ENCODE peak calls at places on chromosomes 3 and 15, in six cellular contexts. R is HTR-8/SVneo; V is M059J; T is A172; P is activated T-cell treated with anti-CD3 and anti-CD28 coated beads, Interleukin-2, amount 50 U/mL, for 24 hours; O is GM23338. W is an unnamed sample.

GRCh38 chr3:50119786-50120185 is 31.1 kb downstream of the RBM5 start:
- DNase-seq in V (no peak), P (no peak), T (no peak), O (no peak), R (no peak), W (no peak)

GRCh38 chr3:15359677-15360397 is 27.5 kb upstream of the SH3BP5 start:
- DNase-seq in P (no peak), V (peak), O (no peak), R (no peak), T (no peak), W (no peak)

GRCh38 chr3:184914628-184915027 is 102.7 kb downstream of the VPS8 start:
- DNase-seq in P (no peak), V (no peak), T (no peak), O (no peak), R (no peak), W (no peak)

GRCh38 chr3:123156276-123156995 is 45.3 kb upstream of the SEC22A start:
- DNase-seq in O (no peak), T (no peak), R (no peak), P (peak), V (no peak), W (no peak)

GRCh38 chr15:47551079-47551478 is 166.2 kb upstream of the SEMA6D start:
- DNase-seq in P (no peak), R (no peak), O (peak), V (no peak), T (no peak), W (no peak)

GRCh38 chr3:64166584-64167155 is 58.6 kb downstream of the PRICKLE2 start:
- DNase-seq in O (peak), R (no peak), V (no peak), P (no peak), T (peak), W (no peak)

GRCh38 chr3:125440559-125440955 is 65.4 kb upstream of the ZNF148 start:
- DNase-seq in R (no peak), V (peak), T (no peak), P (no peak), O (no peak), W (no peak)

GRCh38 chr15:27017168-27017809 is 46.3 kb downstream of the GABRG3 start:
- DNase-seq in P (no peak), R (no peak), V (peak), O (peak), T (peak), W (peak)

GRCh38 chr3:87287025-87287424 is 10.6 kb upstream of the POU1F1 start:
- DNase-seq in P (no peak), T (peak), O (no peak), R (no peak), V (peak), W (no peak)

GRCh38 chr15:53193149-53193548 is 403.0 kb upstream of the ONECUT1 start:
- DNase-seq in O (peak), T (peak), R (no peak), P (no peak), V (peak), W (no peak)

GRCh38 chr15:32683906-32684584 is 33.8 kb upstream of the GREM1 start:
- DNase-seq in P (no peak), O (no peak), V (peak), R (peak), T (peak), W (peak)

GRCh38 chr15:39358441-39359041 is 222.3 kb upstream of the THBS1 start:
- DNase-seq in T (no peak), P (no peak), V (peak), O (no peak), R (no peak), W (no peak)